ENCODE peak calls at places on chromosomes 13 and 19, in nine cellular contexts. One of them, this sample, is unnamed.

GRCh38 chr19:2359992-2360875 is at the start of gene TMPRSS9:
- DNase-seq in psoas muscle: peak
- DNase-seq in GM19239: no peak
- DNase-seq in amygdala: no peak
- DNase-seq in CD4-positive, alpha-beta memory T cell: no peak
- DNase-seq in T-helper 9 cell: no peak
- DNase-seq in hypothalamus: no peak
- DNase-seq in stimulated activated CD4-positive, alpha-beta T cell treated with anti-CD3 and anti-CD28 coated beads, Interleukin-1b, Interleukin-23, amount 100 ng/mL, for 48 hours: no peak
- DNase-seq in NCI-H82: no peak
- DNase-seq in this sample: no peak

GRCh38 chr13:112117955-112118302 is 51.0 kb downstream of the SOX1 start:
- DNase-seq in psoas muscle: no peak
- DNase-seq in GM19239: no peak
- DNase-seq in amygdala: no peak
- DNase-seq in CD4-positive, alpha-beta memory T cell: no peak
- DNase-seq in T-helper 9 cell: no peak
- DNase-seq in hypothalamus: no peak
- DNase-seq in stimulated activated CD4-positive, alpha-beta T cell treated with anti-CD3 and anti-CD28 coated beads, Interleukin-1b, Interleukin-23, amount 100 ng/mL, for 48 hours: no peak
- DNase-seq in NCI-H82: no peak
- DNase-seq in this sample: no peak

GRCh38 chr19:16862826-16863405 is 25.9 kb upstream of the F2RL3 start:
- DNase-seq in psoas muscle: no peak
- DNase-seq in GM19239: no peak
- DNase-seq in amygdala: no peak
- DNase-seq in CD4-positive, alpha-beta memory T cell: no peak
- DNase-seq in T-helper 9 cell: no peak
- DNase-seq in hypothalamus: no peak
- DNase-seq in stimulated activated CD4-positive, alpha-beta T cell treated with anti-CD3 and anti-CD28 coated beads, Interleukin-1b, Interleukin-23, amount 100 ng/mL, for 48 hours: no peak
- DNase-seq in NCI-H82: no peak
- DNase-seq in this sample: no peak

GRCh38 chr13:73259061-73259908 is 200.5 kb downstream of the KLF5 start:
- DNase-seq in psoas muscle: no peak
- DNase-seq in GM19239: no peak
- DNase-seq in amygdala: no peak
- DNase-seq in CD4-positive, alpha-beta memory T cell: no peak
- DNase-seq in T-helper 9 cell: no peak
- DNase-seq in hypothalamus: no peak
- DNase-seq in stimulated activated CD4-positive, alpha-beta T cell treated with anti-CD3 and anti-CD28 coated beads, Interleukin-1b, Interleukin-23, amount 100 ng/mL, for 48 hours: no peak
- DNase-seq in NCI-H82: no peak
- DNase-seq in this sample: no peak

GRCh38 chr19:19021115-19021514 is 12.2 kb downstream of the SUGP2 start:
- DNase-seq in psoas muscle: no peak
- DNase-seq in GM19239: no peak
- DNase-seq in amygdala: no peak
- DNase-seq in CD4-positive, alpha-beta memory T cell: no peak
- DNase-seq in T-helper 9 cell: no peak
- DNase-seq in hypothalamus: no peak
- DNase-seq in stimulated activated CD4-positive, alpha-beta T cell treated with anti-CD3 and anti-CD28 coated beads, Interleukin-1b, Interleukin-23, amount 100 ng/mL, for 48 hours: no peak
- DNase-seq in NCI-H82: no peak
- DNase-seq in this sample: no peak

GRCh38 chr13:50957620-50958019 is 48.0 kb downstream of the RNASEH2B start:
- DNase-seq in psoas muscle: no peak
- DNase-seq in GM19239: no peak
- DNase-seq in amygdala: no peak
- DNase-seq in CD4-positive, alpha-beta memory T cell: no peak
- DNase-seq in T-helper 9 cell: no peak
- DNase-seq in hypothalamus: no peak
- DNase-seq in stimulated activated CD4-positive, alpha-beta T cell treated with anti-CD3 and anti-CD28 coated beads, Interleukin-1b, Interleukin-23, amount 100 ng/mL, for 48 hours: no peak
- DNase-seq in NCI-H82: no peak
- DNase-seq in this sample: no peak

GRCh38 chr19:11481777-11482383 is 1.0 kb upstream of the ELAVL3 start:
- DNase-seq in psoas muscle: peak
- DNase-seq in GM19239: peak
- DNase-seq in amygdala: peak
- DNase-seq in CD4-positive, alpha-beta memory T cell: peak
- DNase-seq in T-helper 9 cell: peak
- DNase-seq in hypothalamus: peak
- DNase-seq in stimulated activated CD4-positive, alpha-beta T cell treated with anti-CD3 and anti-CD28 coated beads, Interleukin-1b, Interleukin-23, amount 100 ng/mL, for 48 hours: peak
- DNase-seq in NCI-H82: peak
- DNase-seq in this sample: peak

GRCh38 chr19:46574533-46574932 is 26.6 kb upstream of the CALM3 start:
- DNase-seq in psoas muscle: no peak
- DNase-seq in GM19239: no peak
- DNase-seq in amygdala: no peak
- DNase-seq in CD4-positive, alpha-beta memory T cell: peak
- DNase-seq in T-helper 9 cell: peak
- DNase-seq in hypothalamus: no peak
- DNase-seq in stimulated activated CD4-positive, alpha-beta T cell treated with anti-CD3 and anti-CD28 coated beads, Interleukin-1b, Interleukin-23, amount 100 ng/mL, for 48 hours: peak
- DNase-seq in NCI-H82: peak
- DNase-seq in this sample: no peak

GRCh38 chr19:371501-372160 is 27.0 kb upstream of the MIER2 start:
- DNase-seq in psoas muscle: no peak
- DNase-seq in GM19239: no peak
- DNase-seq in amygdala: no peak
- DNase-seq in CD4-positive, alpha-beta memory T cell: no peak
- DNase-seq in T-helper 9 cell: no peak
- DNase-seq in hypothalamus: no peak
- DNase-seq in stimulated activated CD4-positive, alpha-beta T cell treated with anti-CD3 and anti-CD28 coated beads, Interleukin-1b, Interleukin-23, amount 100 ng/mL, for 48 hours: no peak
- DNase-seq in NCI-H82: no peak
- DNase-seq in this sample: no peak

GRCh38 chr13:41402695-41403511 is 54.4 kb upstream of the RGCC start:
- DNase-seq in psoas muscle: no peak
- DNase-seq in GM19239: no peak
- DNase-seq in amygdala: no peak
- DNase-seq in CD4-positive, alpha-beta memory T cell: no peak
- DNase-seq in T-helper 9 cell: no peak
- DNase-seq in hypothalamus: no peak
- DNase-seq in stimulated activated CD4-positive, alpha-beta T cell treated with anti-CD3 and anti-CD28 coated beads, Interleukin-1b, Interleukin-23, amount 100 ng/mL, for 48 hours: no peak
- DNase-seq in NCI-H82: peak
- DNase-seq in this sample: peak

GRCh38 chr19:38726761-38727301 is 17.4 kb downstream of the CAPN12 start:
- DNase-seq in psoas muscle: no peak
- DNase-seq in GM19239: no peak
- DNase-seq in amygdala: no peak
- DNase-seq in CD4-positive, alpha-beta memory T cell: no peak
- DNase-seq in T-helper 9 cell: no peak
- DNase-seq in hypothalamus: no peak
- DNase-seq in stimulated activated CD4-positive, alpha-beta T cell treated with anti-CD3 and anti-CD28 coated beads, Interleukin-1b, Interleukin-23, amount 100 ng/mL, for 48 hours: no peak
- DNase-seq in NCI-H82: no peak
- DNase-seq in this sample: no peak

GRCh38 chr13:113953561-113953960 is 20.3 kb downstream of the C13orf46 start:
- DNase-seq in psoas muscle: peak
- DNase-seq in GM19239: no peak
- DNase-seq in amygdala: no peak
- DNase-seq in CD4-positive, alpha-beta memory T cell: no peak
- DNase-seq in T-helper 9 cell: no peak
- DNase-seq in hypothalamus: no peak
- DNase-seq in stimulated activated CD4-positive, alpha-beta T cell treated with anti-CD3 and anti-CD28 coated beads, Interleukin-1b, Interleukin-23, amount 100 ng/mL, for 48 hours: no peak
- DNase-seq in NCI-H82: no peak
- DNase-seq in this sample: no peak

GRCh38 chr13:81395368-81395767 is 1054.4 kb upstream of the SPRY2 start:
- DNase-seq in psoas muscle: no peak
- DNase-seq in GM19239: no peak
- DNase-seq in amygdala: no peak
- DNase-seq in CD4-positive, alpha-beta memory T cell: no peak
- DNase-seq in T-helper 9 cell: no peak
- DNase-seq in hypothalamus: no peak
- DNase-seq in stimulated activated CD4-positive, alpha-beta T cell treated with anti-CD3 and anti-CD28 coated beads, Interleukin-1b, Interleukin-23, amount 100 ng/mL, for 48 hours: no peak
- DNase-seq in NCI-H82: peak
- DNase-seq in this sample: peak

GRCh38 chr19:677201-677600 is 1.0 kb downstream of the FSTL3 start:
- DNase-seq in psoas muscle: peak
- DNase-seq in GM19239: no peak
- DNase-seq in amygdala: no peak
- DNase-seq in CD4-positive, alpha-beta memory T cell: no peak
- DNase-seq in T-helper 9 cell: no peak
- DNase-seq in hypothalamus: no peak
- DNase-seq in stimulated activated CD4-positive, alpha-beta T cell treated with anti-CD3 and anti-CD28 coated beads, Interleukin-1b, Interleukin-23, amount 100 ng/mL, for 48 hours: no peak
- DNase-seq in NCI-H82: no peak
- DNase-seq in this sample: no peak

GRCh38 chr19:827314-827709 is 325 bp upstream of the AZU1 start:
- DNase-seq in psoas muscle: no peak
- DNase-seq in GM19239: no peak
- DNase-seq in amygdala: no peak
- DNase-seq in CD4-positive, alpha-beta memory T cell: no peak
- DNase-seq in T-helper 9 cell: no peak
- DNase-seq in hypothalamus: no peak
- DNase-seq in stimulated activated CD4-positive, alpha-beta T cell treated with anti-CD3 and anti-CD28 coated beads, Interleukin-1b, Interleukin-23, amount 100 ng/mL, for 48 hours: no peak
- DNase-seq in NCI-H82: no peak
- DNase-seq in this sample: no peak

GRCh38 chr13:25945596-25945995 is 106.2 kb downstream of the SHISA2 start:
- DNase-seq in psoas muscle: no peak
- DNase-seq in GM19239: no peak
- DNase-seq in amygdala: no peak
- DNase-seq in CD4-positive, alpha-beta memory T cell: no peak
- DNase-seq in T-helper 9 cell: no peak
- DNase-seq in hypothalamus: no peak
- DNase-seq in stimulated activated CD4-positive, alpha-beta T cell treated with anti-CD3 and anti-CD28 coated beads, Interleukin-1b, Interleukin-23, amount 100 ng/mL, for 48 hours: no peak
- DNase-seq in NCI-H82: no peak
- DNase-seq in this sample: no peak

GRCh38 chr13:76754414-76754813 is 131.8 kb downstream of the KCTD12 start:
- DNase-seq in psoas muscle: no peak
- DNase-seq in GM19239: no peak
- DNase-seq in amygdala: no peak
- DNase-seq in CD4-positive, alpha-beta memory T cell: no peak
- DNase-seq in T-helper 9 cell: no peak
- DNase-seq in hypothalamus: no peak
- DNase-seq in stimulated activated CD4-positive, alpha-beta T cell treated with anti-CD3 and anti-CD28 coated beads, Interleukin-1b, Interleukin-23, amount 100 ng/mL, for 48 hours: no peak
- DNase-seq in NCI-H82: no peak
- DNase-seq in this sample: no peak

GRCh38 chr19:56813531-56813930 is 27.0 kb downstream of the PEG3 start:
- DNase-seq in psoas muscle: no peak
- DNase-seq in GM19239: no peak
- DNase-seq in amygdala: no peak
- DNase-seq in CD4-positive, alpha-beta memory T cell: no peak
- DNase-seq in T-helper 9 cell: no peak
- DNase-seq in hypothalamus: no peak
- DNase-seq in stimulated activated CD4-positive, alpha-beta T cell treated with anti-CD3 and anti-CD28 coated beads, Interleukin-1b, Interleukin-23, amount 100 ng/mL, for 48 hours: no peak
- DNase-seq in NCI-H82: no peak
- DNase-seq in this sample: no peak

GRCh38 chr19:2636897-2637683 is 65.4 kb downstream of the GNG7 start:
- DNase-seq in psoas muscle: peak
- DNase-seq in GM19239: peak
- DNase-seq in amygdala: peak
- DNase-seq in CD4-positive, alpha-beta memory T cell: peak
- DNase-seq in T-helper 9 cell: peak
- DNase-seq in hypothalamus: no peak
- DNase-seq in stimulated activated CD4-positive, alpha-beta T cell treated with anti-CD3 and anti-CD28 coated beads, Interleukin-1b, Interleukin-23, amount 100 ng/mL, for 48 hours: peak
- DNase-seq in NCI-H82: peak
- DNase-seq in this sample: no peak

GRCh38 chr19:51259348-51260245 is 8.7 kb downstream of the SIGLECL1 start:
- DNase-seq in psoas muscle: no peak
- DNase-seq in GM19239: peak
- DNase-seq in amygdala: no peak
- DNase-seq in CD4-positive, alpha-beta memory T cell: peak
- DNase-seq in T-helper 9 cell: no peak
- DNase-seq in hypothalamus: no peak
- DNase-seq in stimulated activated CD4-positive, alpha-beta T cell treated with anti-CD3 and anti-CD28 coated beads, Interleukin-1b, Interleukin-23, amount 100 ng/mL, for 48 hours: peak
- DNase-seq in NCI-H82: peak
- DNase-seq in this sample: peak

GRCh38 chr19:6076675-6077463 is 33.4 kb downstream of the RFX2 start:
- DNase-seq in psoas muscle: no peak
- DNase-seq in GM19239: no peak
- DNase-seq in amygdala: no peak
- DNase-seq in CD4-positive, alpha-beta memory T cell: no peak
- DNase-seq in T-helper 9 cell: no peak
- DNase-seq in hypothalamus: no peak
- DNase-seq in stimulated activated CD4-positive, alpha-beta T cell treated with anti-CD3 and anti-CD28 coated beads, Interleukin-1b, Interleukin-23, amount 100 ng/mL, for 48 hours: no peak
- DNase-seq in NCI-H82: no peak
- DNase-seq in this sample: no peak

GRCh38 chr13:99404005-99404755 is 97.0 kb upstream of the GPR183 start:
- DNase-seq in psoas muscle: no peak
- DNase-seq in GM19239: no peak
- DNase-seq in amygdala: no peak
- DNase-seq in CD4-positive, alpha-beta memory T cell: no peak
- DNase-seq in T-helper 9 cell: no peak
- DNase-seq in hypothalamus: no peak
- DNase-seq in stimulated activated CD4-positive, alpha-beta T cell treated with anti-CD3 and anti-CD28 coated beads, Interleukin-1b, Interleukin-23, amount 100 ng/mL, for 48 hours: no peak
- DNase-seq in NCI-H82: no peak
- DNase-seq in this sample: no peak

GRCh38 chr13:89857502-89857901 is 1490.0 kb upstream of the MIR17HG start:
- DNase-seq in psoas muscle: no peak
- DNase-seq in GM19239: no peak
- DNase-seq in amygdala: no peak
- DNase-seq in CD4-positive, alpha-beta memory T cell: no peak
- DNase-seq in T-helper 9 cell: no peak
- DNase-seq in hypothalamus: no peak
- DNase-seq in stimulated activated CD4-positive, alpha-beta T cell treated with anti-CD3 and anti-CD28 coated beads, Interleukin-1b, Interleukin-23, amount 100 ng/mL, for 48 hours: no peak
- DNase-seq in NCI-H82: no peak
- DNase-seq in this sample: no peak

GRCh38 chr19:21569497-21569870 is 64.1 kb downstream of the ZNF429 start:
- DNase-seq in psoas muscle: no peak
- DNase-seq in GM19239: no peak
- DNase-seq in amygdala: no peak
- DNase-seq in CD4-positive, alpha-beta memory T cell: no peak
- DNase-seq in T-helper 9 cell: peak
- DNase-seq in hypothalamus: peak
- DNase-seq in stimulated activated CD4-positive, alpha-beta T cell treated with anti-CD3 and anti-CD28 coated beads, Interleukin-1b, Interleukin-23, amount 100 ng/mL, for 48 hours: peak
- DNase-seq in NCI-H82: no peak
- DNase-seq in this sample: no peak